ENCODE peak calls at places on chromosomes 13 and 19, in four cellular contexts. A is astrocyte of the cerebellum; K is CD4-positive, CD25-positive, alpha-beta regulatory T cell; V is NCI-H1417. X is an unnamed sample.

GRCh38 chr13:83515267-83515666 is 367.0 kb downstream of the SLITRK1 start:
- DNase-seq in V (no peak), K (no peak), A (peak), X (no peak)

GRCh38 chr13:52169839-52170238 is 10.4 kb upstream of the NEK3 start:
- DNase-seq in V (no peak), A (no peak), K (no peak), X (no peak)

GRCh38 chr19:5141278-5141925 is 172.5 kb downstream of the KDM4B start:
- DNase-seq in A (no peak), K (no peak), V (no peak), X (no peak)

GRCh38 chr13:35763805-35764170 is 287.3 kb upstream of the MAB21L1 start:
- DNase-seq in A (no peak), K (no peak), V (no peak), X (no peak)

GRCh38 chr19:14479985-14480694 is 5.0 kb upstream of the PTGER1 start:
- DNase-seq in V (no peak), A (no peak), K (peak), X (peak)

GRCh38 chr13:46352810-46353209 is 34.2 kb downstream of the RUBCNL start:
- DNase-seq in K (no peak), V (no peak), A (no peak), X (no peak)

GRCh38 chr19:16949496-16950023 is 60.8 kb downstream of the F2RL3 start:
- DNase-seq in V (no peak), K (no peak), A (no peak), X (no peak)

GRCh38 chr13:113002206-113002821 is 33.3 kb downstream of the MCF2L start:
- DNase-seq in K (no peak), V (peak), A (no peak), X (no peak)

GRCh38 chr13:98961204-98962105 is 16.4 kb downstream of the DOCK9 start:
- DNase-seq in A (no peak), K (no peak), V (no peak), X (no peak)

GRCh38 chr19:13681509-13681908 is 82.8 kb upstream of the MRI1 start:
- DNase-seq in A (no peak), V (no peak), K (no peak), X (no peak)

GRCh38 chr13:49784886-49785570 is 7.5 kb downstream of the KPNA3 start:
- DNase-seq in K (no peak), A (no peak), V (no peak), X (no peak)

GRCh38 chr19:40754611-40755247 is 3.7 kb downstream of the SNRPA start:
- DNase-seq in V (no peak), K (no peak), A (no peak), X (no peak)

GRCh38 chr13:43061496-43062280 is 38.3 kb downstream of the DNAJC15 start:
- DNase-seq in A (no peak), V (no peak), K (no peak), X (no peak)

GRCh38 chr13:50678464-50679162 is 164.9 kb downstream of the DLEU7 start:
- DNase-seq in K (no peak), V (no peak), A (peak), X (no peak)

GRCh38 chr19:4109626-4109945 is 14.3 kb downstream of the MAP2K2 start:
- DNase-seq in V (no peak), K (no peak), A (no peak), X (no peak)

GRCh38 chr13:73088332-73088935 is 29.6 kb downstream of the KLF5 start:
- DNase-seq in V (no peak), A (no peak), K (no peak), X (no peak)

GRCh38 chr13:77611068-77611467 is 75.6 kb downstream of the SCEL start:
- DNase-seq in A (no peak), V (no peak), K (no peak), X (no peak)

GRCh38 chr19:17865364-17866311 is 5.9 kb downstream of the RPL18A start:
- DNase-seq in K (no peak), A (no peak), V (no peak), X (no peak)

GRCh38 chr19:9309974-9310446 is 372 bp upstream of the ZNF699 start:
- DNase-seq in V (peak), K (peak), A (peak), X (peak)

GRCh38 chr13:98706446-98707110 is 45.9 kb downstream of the SLC15A1 start:
- DNase-seq in K (no peak), A (no peak), V (peak), X (no peak)

GRCh38 chr19:14979136-14979497 is 547 bp downstream of the SLC1A6 start:
- DNase-seq in K (no peak), V (no peak), A (no peak), X (peak)

GRCh38 chr13:25136872-25137623 is 35.0 kb downstream of the AMER2 start:
- DNase-seq in V (no peak), K (no peak), A (no peak), X (no peak)

GRCh38 chr19:50646074-50646807 is 3.0 kb upstream of the C19orf81 start:
- DNase-seq in K (no peak), A (no peak), V (no peak), X (no peak)

GRCh38 chr13:76685938-76686337 is 200.3 kb downstream of the KCTD12 start:
- DNase-seq in V (no peak), A (no peak), K (no peak), X (no peak)

GRCh38 chr13:36712785-36713184 is 39.0 kb downstream of the SERTM1 start:
- DNase-seq in K (no peak), V (no peak), A (peak), X (no peak)

GRCh38 chr13:58324130-58324529 is 692.6 kb downstream of the PCDH17 start:
- DNase-seq in V (no peak), K (no peak), A (no peak), X (no peak)

GRCh38 chr19:47313754-47314133 is 4.1 kb downstream of the C5AR1 start:
- DNase-seq in A (no peak), K (no peak), V (no peak), X (no peak)

GRCh38 chr13:113115363-113116205 is 7.0 kb upstream of the F10 start:
- DNase-seq in V (no peak), A (no peak), K (no peak), X (no peak)

GRCh38 chr19:41144403-41144802 is 30.2 kb downstream of the CYP2F1 start:
- DNase-seq in K (peak), V (peak), A (peak), X (peak)

GRCh38 chr13:48346583-48346982 is 43.0 kb downstream of the RB1 start:
- DNase-seq in A (no peak), K (no peak), V (no peak), X (no peak)

GRCh38 chr19:45400192-45400591 is 4.7 kb downstream of the PPP1R13L start:
- DNase-seq in K (no peak), V (no peak), A (no peak), X (no peak)

GRCh38 chr13:50800091-50800739 is 43.3 kb downstream of the DLEU7 start:
- DNase-seq in A (no peak), V (no peak), K (no peak), X (no peak)

GRCh38 chr13:66534561-66534960 is 695.6 kb downstream of the PCDH9 start:
- DNase-seq in K (no peak), V (no peak), A (no peak), X (no peak)